ENCODE peak calls at places on chromosomes 2 and 18, in five cellular contexts. Y, R, C, M and X are unnamed samples.

GRCh38 chr2:221848286-221848685 is 276.2 kb upstream of the EPHA4 start:
- DNase-seq in R (peak; percentile 64), M (no peak), Y (no peak), C (no peak), X (no peak)

GRCh38 chr2:73069855-73070650 is 1.5 kb downstream of the SFXN5 start:
- DNase-seq in C (no peak), R (peak; percentile 37), M (peak; percentile 78), Y (no peak), X (no peak)

GRCh38 chr2:12227941-12228608 is 481.6 kb downstream of the LPIN1 start:
- DNase-seq in C (no peak), M (peak; percentile 65), R (no peak), Y (peak; percentile 37), X (no peak)

GRCh38 chr2:24881623-24882022 is 38.4 kb downstream of the ADCY3 start:
- DNase-seq in C (no peak), M (no peak), R (no peak), Y (no peak), X (no peak)

GRCh38 chr18:8084160-8084559 is 517.0 kb downstream of the PTPRM start:
- DNase-seq in C (no peak), Y (no peak), R (peak; percentile 82), M (peak; percentile 26), X (peak; percentile 61)

GRCh38 chr2:161954103-161954502 is 119.9 kb downstream of the DPP4 start:
- DNase-seq in C (no peak), R (no peak), M (no peak), Y (no peak), X (no peak)

GRCh38 chr2:232385660-232386489 is 7.3 kb downstream of the ALPP start:
- DNase-seq in M (peak; percentile 39), C (no peak), R (peak; percentile 77), Y (peak; percentile 80), X (no peak)

GRCh38 chr2:105953942-105954341 is 209.2 kb downstream of the NCK2 start:
- DNase-seq in Y (no peak), R (no peak), M (no peak), C (no peak), X (no peak)

GRCh38 chr18:11901826-11902438 is 6.2 kb downstream of the MPPE1 start:
- DNase-seq in Y (no peak), R (no peak), C (no peak), M (no peak), X (no peak)

GRCh38 chr2:33267745-33268144 is 208.7 kb upstream of the RASGRP3 start:
- DNase-seq in Y (no peak), R (no peak), C (no peak), M (peak; percentile 60), X (no peak)

GRCh38 chr2:27753744-27754588 is 17.6 kb upstream of the MRPL33 start:
- DNase-seq in C (peak; percentile 56), M (peak; percentile 90), R (peak; percentile 89), Y (no peak), X (peak; percentile 57)

GRCh38 chr18:70132999-70133398 is 72.5 kb downstream of the RTTN start:
- DNase-seq in C (no peak), Y (peak; percentile 93), M (peak; percentile 82), R (peak; percentile 25), X (no peak)

GRCh38 chr18:53864758-53865157 is 359.7 kb downstream of the MBD2 start:
- DNase-seq in Y (no peak), C (no peak), R (peak; percentile 51), M (no peak), X (no peak)

GRCh38 chr18:79059456-79059855 is 9.7 kb upstream of the ATP9B start:
- DNase-seq in R (no peak), Y (no peak), M (no peak), C (no peak), X (no peak)

GRCh38 chr18:22293417-22293816 is 124.0 kb downstream of the GATA6 start:
- DNase-seq in Y (no peak), M (peak; percentile 66), R (no peak), C (no peak), X (no peak)

GRCh38 chr18:31278609-31279071 is 39.3 kb upstream of the DSG1 start:
- DNase-seq in M (no peak), R (no peak), C (no peak), Y (no peak), X (no peak)

GRCh38 chr2:230757476-230757875 is 44.8 kb downstream of the CAB39 start:
- DNase-seq in M (peak; percentile 61), Y (peak; percentile 71), C (no peak), R (peak; percentile 50), X (no peak)

GRCh38 chr2:238426568-238427434 is at the start of gene ASB1:
- DNase-seq in M (peak; percentile 90), C (peak; percentile 75), R (peak; percentile 78), Y (no peak), X (peak; percentile 70)